ENCODE peak calls at places on chromosomes 5 and 9, in four cellular contexts. Y is upper lobe of left lung, Q is H1, V is transverse colon. E is an unnamed sample.
A peak's percentile ranks its signal among the peaks of the same experiment; 100 is the strongest.

GRCh38 chr5:16540421-16540820 is 74.8 kb upstream of the ZNF622 start:
- DNase-seq in V (no peak), Q (no peak), Y (no peak), E (no peak)

GRCh38 chr9:134158242-134158641 is 6.1 kb downstream of the RNU6ATAC start:
- DNase-seq in Q (no peak), V (no peak), Y (peak; percentile 69), E (no peak)

GRCh38 chr5:94777163-94777885 is 158.9 kb downstream of the SLF1 start:
- DNase-seq in Q (no peak), V (no peak), Y (no peak), E (no peak)

GRCh38 chr9:26292943-26293342 is 599.7 kb downstream of the CAAP1 start:
- DNase-seq in V (no peak), Q (no peak), Y (no peak), E (no peak)

GRCh38 chr9:114856210-114856941 is 50.5 kb upstream of the TNFSF15 start:
- DNase-seq in V (no peak), Y (no peak), Q (no peak), E (no peak)

GRCh38 chr9:69603656-69604055 is 68.5 kb downstream of the APBA1 start:
- DNase-seq in Y (no peak), Q (no peak), V (no peak), E (no peak)

GRCh38 chr9:122348288-122348777 is 22.5 kb upstream of the PTGS1 start:
- DNase-seq in Y (peak; percentile 38), V (no peak), Q (no peak), E (no peak)

GRCh38 chr9:34125681-34126206 is 754 bp downstream of the DCAF12 start:
- DNase-seq in Y (no peak), V (peak; percentile 16), Q (no peak), E (no peak)

GRCh38 chr5:159504857-159505304 is 174.6 kb upstream of the IL12B start:
- DNase-seq in Q (no peak), V (no peak), Y (no peak), E (no peak)

GRCh38 chr5:17487180-17487512 is 10.9 kb upstream of the TAF11L2 start:
- DNase-seq in Q (no peak), Y (no peak), V (no peak), E (no peak)

GRCh38 chr5:143980506-143980905 is 168.5 kb downstream of the HMHB1 start:
- DNase-seq in V (no peak), Y (no peak), Q (no peak), E (no peak)

GRCh38 chr5:103021310-103021709 is 98.6 kb downstream of the GIN1 start:
- DNase-seq in V (no peak), Y (no peak), Q (no peak), E (no peak)

GRCh38 chr9:96554801-96555566 is 64.7 kb downstream of the CDC14B start:
- DNase-seq in Q (no peak), Y (no peak), V (no peak), E (no peak)

GRCh38 chr9:96557921-96558320 is 61.7 kb downstream of the CDC14B start:
- DNase-seq in V (no peak), Q (no peak), Y (no peak), E (no peak)

GRCh38 chr9:96556701-96557461 is 62.8 kb downstream of the CDC14B start:
- DNase-seq in Q (no peak), Y (no peak), V (no peak), E (no peak)

GRCh38 chr9:96554326-96554725 is 65.3 kb downstream of the CDC14B start:
- DNase-seq in Q (no peak), V (no peak), Y (no peak), E (no peak)

GRCh38 chr9:96555567-96556386 is 63.9 kb downstream of the CDC14B start:
- DNase-seq in V (no peak), Q (no peak), Y (no peak), E (no peak)
- TF ChIP-seq POLR2AphosphoS5 in V (no peak), Q (no peak), Y (no peak), E (no peak)

GRCh38 chr5:33341316-33341715 is 99.4 kb upstream of the TARS1 start:
- DNase-seq in Y (no peak), Q (no peak), V (no peak), E (no peak)

GRCh38 chr5:33339413-33339812 is 101.4 kb upstream of the TARS1 start:
- DNase-seq in V (no peak), Y (no peak), Q (no peak), E (no peak)

GRCh38 chr5:33337621-33337960 is 103.2 kb upstream of the TARS1 start:
- DNase-seq in Q (no peak), Y (no peak), V (peak; percentile 14), E (no peak)

GRCh38 chr5:33338336-33339110 is 102.2 kb upstream of the TARS1 start:
- DNase-seq in V (no peak), Q (no peak), Y (no peak), E (no peak)

DNA sequence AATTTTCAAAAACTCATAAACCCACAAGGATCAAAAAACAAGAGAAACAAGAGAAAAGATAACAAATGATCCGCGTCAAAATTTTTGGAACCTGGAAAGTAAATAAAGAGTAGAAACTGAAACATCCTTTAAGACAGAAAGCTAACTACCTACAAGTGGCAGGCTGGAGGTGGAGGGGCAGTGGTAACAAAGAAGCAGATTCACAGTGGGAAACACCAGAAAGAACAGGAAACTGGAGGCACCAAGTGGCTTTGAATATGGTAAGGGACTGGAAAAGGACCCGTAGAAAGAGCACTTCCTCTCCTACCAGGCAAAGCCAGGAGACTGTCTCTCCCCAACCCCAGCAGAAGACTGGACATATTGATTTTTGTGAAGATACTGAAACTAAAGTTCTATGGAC is 100.6 kb upstream of the TARS1 start:
- DNase-seq in Y (no peak), Q (no peak), V (no peak), E (no peak)
- H3K27ac ChIP-seq in Y (no peak overlapping the region), Q (no peak overlapping the region), V (no peak overlapping the region), E (no peak overlapping the region)

DNA sequence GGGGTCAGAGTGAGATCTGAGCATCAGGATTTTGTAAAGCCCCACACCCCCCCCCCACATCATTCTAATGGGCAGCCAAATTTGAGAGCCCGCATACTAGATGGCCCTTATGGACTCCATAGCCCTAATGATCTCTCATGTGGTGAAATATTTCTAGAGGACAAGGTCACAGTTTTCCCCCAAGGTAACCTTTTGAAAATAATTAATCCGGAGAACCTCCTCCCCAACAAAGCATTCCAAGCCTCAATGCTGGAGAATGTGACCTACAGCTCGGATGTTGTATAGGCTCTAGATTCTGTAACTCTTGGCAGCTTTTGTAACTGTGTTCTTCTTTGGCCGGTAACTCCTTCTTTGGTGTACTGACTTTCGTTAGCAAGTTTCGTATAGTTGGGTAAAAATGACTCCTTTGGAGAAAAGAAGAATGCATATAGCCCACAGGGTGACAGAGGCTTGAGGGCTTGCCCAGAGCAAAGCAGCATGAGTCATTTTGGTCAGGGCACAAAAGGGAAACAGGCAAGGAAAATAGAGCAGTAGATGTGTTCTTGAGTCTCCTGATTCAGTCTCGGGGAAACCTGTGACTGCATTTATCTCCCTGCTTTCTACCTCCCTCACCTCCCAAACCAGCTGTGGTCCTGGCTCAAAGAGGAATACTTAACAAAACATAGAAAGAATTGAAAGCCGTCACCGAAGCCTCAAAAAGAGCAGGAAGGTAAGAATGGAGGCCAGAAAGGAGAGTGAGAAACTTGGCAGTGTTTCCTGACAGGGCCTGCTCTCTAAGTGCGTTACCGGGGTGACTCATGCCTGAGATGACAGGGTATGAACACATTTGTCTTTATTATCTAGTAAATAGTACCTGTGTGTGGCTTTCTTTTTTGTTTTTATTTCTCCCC is 6.5 kb upstream of the XPA start:
- DNase-seq in Y (no peak), V (no peak), Q (no peak), E (no peak)
- TF ChIP-seq POLR2AphosphoS5 in Y (no peak), V (no peak), Q (no peak), E (no peak)

DNA sequence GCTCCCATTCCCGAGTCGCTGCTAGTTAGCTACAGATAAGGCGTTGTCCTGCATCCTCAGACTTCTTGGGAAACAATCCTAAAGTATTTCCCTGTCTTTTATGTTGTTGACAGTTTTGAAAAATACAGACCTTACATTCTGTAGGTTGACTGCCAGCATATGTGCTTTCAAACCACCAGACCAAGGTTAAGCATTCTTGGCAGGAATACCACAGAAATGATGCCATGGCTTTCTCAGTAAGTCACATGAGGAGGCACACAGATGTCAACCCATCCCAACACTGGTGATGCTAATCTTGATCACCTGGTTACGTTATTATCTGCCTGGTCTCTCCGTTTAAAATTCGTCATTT is 871 bp downstream of the GLE1 start:
- DNase-seq in V (no peak), Q (no peak), Y (no peak), E (no peak)
- H3K27ac ChIP-seq in V (peak overlapping the region; percentile 86), Q (no peak overlapping the region), Y (peak overlapping the region; percentile 80), E (peak overlapping the region; percentile 88)

DNA sequence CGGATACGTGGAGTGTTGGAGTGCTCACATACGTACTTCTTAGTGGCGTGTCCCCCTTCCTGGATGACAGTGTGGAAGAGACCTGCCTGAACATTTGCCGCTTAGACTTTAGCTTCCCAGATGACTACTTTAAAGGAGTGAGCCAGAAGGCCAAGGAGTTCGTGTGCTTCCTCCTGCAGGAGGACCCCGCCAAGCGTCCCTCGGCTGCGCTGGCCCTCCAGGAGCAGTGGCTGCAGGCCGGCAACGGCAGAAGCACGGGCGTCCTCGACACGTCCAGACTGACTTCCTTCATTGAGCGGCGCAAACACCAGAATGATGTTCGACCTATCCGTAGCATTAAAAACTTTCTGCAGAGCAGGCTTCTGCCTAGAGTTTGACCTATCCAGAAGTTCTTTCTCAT is 73.5 kb upstream of the OTULINL start:
- DNase-seq in Y (peak; percentile 77), Q (no peak), V (no peak), E (no peak)
- TF ChIP-seq POLR2AphosphoS5 in Y (no peak), Q (no peak), V (no peak), E (no peak)

E was measured in stomach.